ENCODE peak calls at places on chromosome X, in four cellular contexts. One of them, this sample, is unnamed.
A peak's percentile ranks its signal among the peaks of the same experiment; 100 is the strongest.

GRCh38 chrX:68504237-68504636 is 5.4 kb downstream of the YIPF6 start:
- DNase-seq in tibial artery: no peak
- DNase-seq in heart right ventricle: no peak
- DNase-seq in cardiac muscle cell: no peak
- DNase-seq in this sample: no peak

GRCh38 chrX:4674028-4674782 is 960.8 kb upstream of the PRKX start:
- DNase-seq in tibial artery: no peak
- DNase-seq in cardiac muscle cell: no peak
- DNase-seq in heart right ventricle: no peak
- DNase-seq in this sample: no peak

GRCh38 chrX:9628779-9629493 is 136.7 kb downstream of the GPR143 start:
- DNase-seq in tibial artery: no peak
- DNase-seq in cardiac muscle cell: no peak
- DNase-seq in heart right ventricle: no peak
- DNase-seq in this sample: no peak

GRCh38 chrX:29518100-29518499 is 697.3 kb upstream of the MAGEB2 start:
- DNase-seq in tibial artery: no peak
- DNase-seq in heart right ventricle: no peak
- DNase-seq in cardiac muscle cell: no peak
- DNase-seq in this sample: no peak

GRCh38 chrX:1435241-1435900 is 17.3 kb downstream of the ASMTL start:
- DNase-seq in heart right ventricle: no peak
- DNase-seq in cardiac muscle cell: no peak
- DNase-seq in tibial artery: peak; percentile 64
- DNase-seq in this sample: no peak

GRCh38 chrX:8704184-8704583 is 27.8 kb downstream of the ANOS1 start:
- DNase-seq in heart right ventricle: no peak
- DNase-seq in cardiac muscle cell: no peak
- DNase-seq in tibial artery: no peak
- DNase-seq in this sample: no peak

GRCh38 chrX:50161143-50161542 is 39.7 kb downstream of the AKAP4 start:
- DNase-seq in cardiac muscle cell: no peak
- DNase-seq in tibial artery: no peak
- DNase-seq in heart right ventricle: no peak
- DNase-seq in this sample: no peak

GRCh38 chrX:131405497-131405896 is 116.4 kb upstream of the IGSF1 start:
- DNase-seq in cardiac muscle cell: no peak
- DNase-seq in tibial artery: no peak
- DNase-seq in heart right ventricle: no peak
- DNase-seq in this sample: no peak

GRCh38 chrX:15314472-15314871 is 968 bp downstream of the ASB11 start:
- DNase-seq in tibial artery: no peak
- DNase-seq in heart right ventricle: no peak
- DNase-seq in cardiac muscle cell: no peak
- DNase-seq in this sample: no peak

GRCh38 chrX:44997282-44997813 is 124.4 kb downstream of the KDM6A start:
- DNase-seq in tibial artery: no peak
- DNase-seq in heart right ventricle: no peak
- DNase-seq in cardiac muscle cell: no peak
- DNase-seq in this sample: no peak

GRCh38 chrX:124719060-124719459 is 372.7 kb downstream of the SH2D1A start:
- DNase-seq in cardiac muscle cell: no peak
- DNase-seq in tibial artery: no peak
- DNase-seq in heart right ventricle: no peak
- DNase-seq in this sample: no peak

GRCh38 chrX:4484266-4484665 is 770.8 kb upstream of the PRKX start:
- DNase-seq in cardiac muscle cell: no peak
- DNase-seq in heart right ventricle: no peak
- DNase-seq in tibial artery: no peak
- DNase-seq in this sample: no peak

GRCh38 chrX:133045986-133046385 is 50.9 kb downstream of the USP26 start:
- DNase-seq in tibial artery: no peak
- DNase-seq in heart right ventricle: no peak
- DNase-seq in cardiac muscle cell: peak; percentile 29
- DNase-seq in this sample: no peak

GRCh38 chrX:150688911-150689451 is 4.2 kb upstream of the MTMR1 start:
- DNase-seq in cardiac muscle cell: no peak
- DNase-seq in heart right ventricle: no peak
- DNase-seq in tibial artery: no peak
- DNase-seq in this sample: no peak

GRCh38 chrX:13876652-13877051 is 59.8 kb upstream of the GPM6B start:
- DNase-seq in cardiac muscle cell: no peak
- DNase-seq in heart right ventricle: no peak
- DNase-seq in tibial artery: no peak
- DNase-seq in this sample: no peak
- H3K27ac ChIP-seq in cardiac muscle cell: no peak overlapping the region
- H3K27ac ChIP-seq in heart right ventricle: peak overlapping the region; percentile 12
- H3K27ac ChIP-seq in tibial artery: no peak overlapping the region
- H3K27ac ChIP-seq in this sample: peak overlapping the region; percentile 6

GRCh38 chrX:120036704-120037103 is 40.8 kb downstream of the RHOXF2B start:
- DNase-seq in heart right ventricle: no peak
- DNase-seq in cardiac muscle cell: no peak
- DNase-seq in tibial artery: no peak
- DNase-seq in this sample: no peak
- H3K4me3 ChIP-seq in heart right ventricle: no peak overlapping the region
- H3K4me3 ChIP-seq in cardiac muscle cell: no peak overlapping the region
- H3K4me3 ChIP-seq in tibial artery: no peak overlapping the region
- H3K4me3 ChIP-seq in this sample: no peak overlapping the region

GRCh38 chrX:55451125-55451524 is 802 bp upstream of the MAGEH1 start:
- DNase-seq in heart right ventricle: no peak
- DNase-seq in tibial artery: no peak
- DNase-seq in cardiac muscle cell: peak; percentile 3
- DNase-seq in this sample: no peak
- H3K27ac ChIP-seq in heart right ventricle: peak overlapping the region; percentile 89
- H3K27ac ChIP-seq in tibial artery: peak overlapping the region; percentile 91
- H3K27ac ChIP-seq in cardiac muscle cell: no peak overlapping the region
- H3K27ac ChIP-seq in this sample: peak overlapping the region; percentile 93

GRCh38 chrX:2463973-2464676 is 36.7 kb downstream of the DHRSX start:
- DNase-seq in tibial artery: no peak
- DNase-seq in heart right ventricle: no peak
- DNase-seq in cardiac muscle cell: no peak
- DNase-seq in this sample: no peak

GRCh38 chrX:2469196-2469685 is 31.5 kb downstream of the DHRSX start:
- DNase-seq in tibial artery: no peak
- DNase-seq in heart right ventricle: no peak
- DNase-seq in cardiac muscle cell: no peak
- DNase-seq in this sample: no peak

GRCh38 chrX:2464677-2465166 is 36.1 kb downstream of the DHRSX start:
- DNase-seq in cardiac muscle cell: no peak
- DNase-seq in heart right ventricle: no peak
- DNase-seq in tibial artery: no peak
- DNase-seq in this sample: no peak

GRCh38 chrX:2468406-2469195 is 32.2 kb downstream of the DHRSX start:
- DNase-seq in heart right ventricle: no peak
- DNase-seq in cardiac muscle cell: no peak
- DNase-seq in tibial artery: no peak
- DNase-seq in this sample: no peak

GRCh38 chrX:2466876-2467656 is 33.7 kb downstream of the DHRSX start:
- DNase-seq in cardiac muscle cell: no peak
- DNase-seq in tibial artery: no peak
- DNase-seq in heart right ventricle: no peak
- DNase-seq in this sample: no peak
- H3K4me3 ChIP-seq in cardiac muscle cell: no peak overlapping the region
- H3K4me3 ChIP-seq in tibial artery: no peak overlapping the region
- H3K4me3 ChIP-seq in heart right ventricle: no peak overlapping the region
- H3K4me3 ChIP-seq in this sample: no peak overlapping the region

DNA sequence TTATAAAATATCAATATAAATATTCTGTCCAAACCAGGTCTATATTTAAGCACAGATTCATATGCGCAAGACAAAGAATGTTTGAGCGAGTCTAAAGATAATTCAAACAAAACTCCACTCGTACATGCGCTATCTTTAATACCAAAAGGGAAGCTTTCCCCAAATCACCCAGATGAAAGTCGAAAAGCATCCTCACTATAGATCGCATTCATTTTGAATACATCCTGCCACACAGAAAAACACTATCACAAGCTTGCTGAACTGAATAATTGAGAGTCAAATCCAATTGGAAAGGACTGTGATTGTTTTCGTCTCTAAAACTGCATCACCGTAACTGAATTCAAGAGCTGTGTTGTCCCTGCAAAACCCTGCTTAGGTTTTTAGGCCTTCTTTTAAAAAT is 685 bp downstream of the TASL start:
- DNase-seq in heart right ventricle: no peak
- DNase-seq in tibial artery: no peak
- DNase-seq in cardiac muscle cell: no peak
- DNase-seq in this sample: no peak
- H3K27ac ChIP-seq in heart right ventricle: no peak overlapping the region
- H3K27ac ChIP-seq in tibial artery: no peak overlapping the region
- H3K27ac ChIP-seq in cardiac muscle cell: no peak overlapping the region
- H3K27ac ChIP-seq in this sample: peak overlapping the region; percentile 26

GRCh38 chrX:40009890-40010289 is 87.9 kb downstream of the BCOR start:
- DNase-seq in heart right ventricle: no peak
- DNase-seq in cardiac muscle cell: no peak
- DNase-seq in tibial artery: no peak
- DNase-seq in this sample: no peak
- H3K4me3 ChIP-seq in heart right ventricle: no peak overlapping the region
- H3K4me3 ChIP-seq in cardiac muscle cell: no peak overlapping the region
- H3K4me3 ChIP-seq in tibial artery: no peak overlapping the region
- H3K4me3 ChIP-seq in this sample: no peak overlapping the region

This sample was measured in dorsolateral prefrontal cortex.